ENCODE peak calls at places on chromosomes 3 and 15, in four cellular contexts. I is PC-3, G is nephron progenitor cell, U is psoas muscle. C is an unnamed sample.

GRCh38 chr3:139227165-139227564 is 116.7 kb upstream of the MRPS22 start:
- DNase-seq in I (no peak), G (no peak), U (no peak), C (peak)

GRCh38 chr15:34841220-34841841 is 46.0 kb upstream of the ACTC1 start:
- DNase-seq in I (peak), G (no peak), U (no peak), C (peak)

GRCh38 chr15:40991355-40991754 is 38.1 kb downstream of the CHAC1 start:
- DNase-seq in I (no peak), G (no peak), U (no peak), C (no peak)

GRCh38 chr15:33150516-33150915 is 44.0 kb downstream of the FMN1 start:
- DNase-seq in I (no peak), G (no peak), U (no peak), C (no peak)

GRCh38 chr3:140686948-140687347 is 9.1 kb downstream of the TRIM42 start:
- DNase-seq in I (no peak), G (no peak), U (no peak), C (no peak)

GRCh38 chr3:152193673-152194267 is 75.0 kb upstream of the MBNL1 start:
- DNase-seq in I (no peak), G (no peak), U (peak), C (no peak)

GRCh38 chr3:193554790-193555189 is at the start of gene ATP13A4:
- DNase-seq in I (no peak), G (no peak), U (no peak), C (no peak)

GRCh38 chr15:37106490-37107001 is 6.2 kb upstream of the MEIS2 start:
- DNase-seq in I (no peak), G (peak), U (no peak), C (no peak)

GRCh38 chr15:100345438-100345837 is 3.7 kb upstream of the ADAMTS17 start:
- DNase-seq in I (no peak), G (no peak), U (no peak), C (no peak)

GRCh38 chr15:29942144-29942543 is 119.9 kb upstream of the TJP1 start:
- DNase-seq in I (peak), G (no peak), U (no peak), C (no peak)

GRCh38 chr15:39127925-39128617 is 452.8 kb upstream of the THBS1 start:
- DNase-seq in I (peak), G (no peak), U (no peak), C (peak)

GRCh38 chr3:11282250-11283125 is 10.3 kb downstream of the ATG7 start:
- DNase-seq in I (no peak), G (no peak), U (peak), C (no peak)

GRCh38 chr15:90007089-90007487 is 6.0 kb downstream of the ZNF710 start:
- DNase-seq in I (no peak), G (no peak), U (no peak), C (no peak)

GRCh38 chr15:88623061-88623460 is 1.9 kb downstream of the AEN start:
- DNase-seq in I (peak), G (no peak), U (no peak), C (peak)

GRCh38 chr3:134795776-134796312 is 784 bp downstream of the EPHB1 start:
- DNase-seq in I (no peak), G (peak), U (peak), C (peak)

C was measured in M059J.